ENCODE peak calls at places on chromosomes 13 and 19, in nine cellular contexts. One of them, this sample, is unnamed.

GRCh38 chr13:42113478-42113877 is 65.0 kb downstream of the DGKH start:
- DNase-seq in GM13977: no peak
- DNase-seq in neuronal stem cell: no peak
- DNase-seq in Kasumi-1: no peak
- DNase-seq in OCI-LY7: no peak
- DNase-seq in hepatocyte: no peak
- DNase-seq in spleen: no peak
- DNase-seq in activated CD4-positive, alpha-beta T cell treated with anti-CD3 and anti-CD28 coated beads for 1 hour: no peak
- DNase-seq in activated T-helper 9 cell treated with anti-CD3 and anti-CD28 coated beads, Interleukin-2, amount 50 U/mL, for 16 hours: no peak
- DNase-seq in this sample: no peak

GRCh38 chr19:55173717-55174409 is 6.2 kb downstream of the SYT5 start:
- DNase-seq in Kasumi-1: no peak
- DNase-seq in activated CD4-positive, alpha-beta T cell treated with anti-CD3 and anti-CD28 coated beads for 1 hour: no peak
- DNase-seq in hepatocyte: peak
- DNase-seq in spleen: peak
- DNase-seq in activated T-helper 9 cell treated with anti-CD3 and anti-CD28 coated beads, Interleukin-2, amount 50 U/mL, for 16 hours: no peak
- DNase-seq in GM13977: peak
- DNase-seq in neuronal stem cell: peak
- DNase-seq in OCI-LY7: peak
- DNase-seq in this sample: peak

GRCh38 chr19:872266-872951 is 12.9 kb downstream of the CFD start:
- DNase-seq in spleen: peak
- DNase-seq in OCI-LY7: peak
- DNase-seq in hepatocyte: peak
- DNase-seq in GM13977: peak
- DNase-seq in Kasumi-1: no peak
- DNase-seq in neuronal stem cell: no peak
- DNase-seq in activated CD4-positive, alpha-beta T cell treated with anti-CD3 and anti-CD28 coated beads for 1 hour: peak
- DNase-seq in activated T-helper 9 cell treated with anti-CD3 and anti-CD28 coated beads, Interleukin-2, amount 50 U/mL, for 16 hours: peak
- DNase-seq in this sample: peak

GRCh38 chr19:31127132-31127967 is 221.9 kb downstream of the TSHZ3 start:
- DNase-seq in neuronal stem cell: no peak
- DNase-seq in spleen: no peak
- DNase-seq in activated T-helper 9 cell treated with anti-CD3 and anti-CD28 coated beads, Interleukin-2, amount 50 U/mL, for 16 hours: no peak
- DNase-seq in Kasumi-1: no peak
- DNase-seq in GM13977: no peak
- DNase-seq in hepatocyte: peak
- DNase-seq in activated CD4-positive, alpha-beta T cell treated with anti-CD3 and anti-CD28 coated beads for 1 hour: no peak
- DNase-seq in OCI-LY7: no peak
- DNase-seq in this sample: no peak

GRCh38 chr19:35717665-35718344 is at the start of gene KMT2B:
- DNase-seq in Kasumi-1: no peak
- DNase-seq in GM13977: peak
- DNase-seq in spleen: no peak
- DNase-seq in hepatocyte: peak
- DNase-seq in OCI-LY7: no peak
- DNase-seq in activated CD4-positive, alpha-beta T cell treated with anti-CD3 and anti-CD28 coated beads for 1 hour: no peak
- DNase-seq in neuronal stem cell: no peak
- DNase-seq in activated T-helper 9 cell treated with anti-CD3 and anti-CD28 coated beads, Interleukin-2, amount 50 U/mL, for 16 hours: no peak
- DNase-seq in this sample: no peak

GRCh38 chr19:35858311-35858710 is 1.6 kb downstream of the KIRREL2 start:
- DNase-seq in neuronal stem cell: no peak
- DNase-seq in spleen: no peak
- DNase-seq in activated T-helper 9 cell treated with anti-CD3 and anti-CD28 coated beads, Interleukin-2, amount 50 U/mL, for 16 hours: no peak
- DNase-seq in GM13977: no peak
- DNase-seq in hepatocyte: peak
- DNase-seq in activated CD4-positive, alpha-beta T cell treated with anti-CD3 and anti-CD28 coated beads for 1 hour: no peak
- DNase-seq in OCI-LY7: no peak
- DNase-seq in Kasumi-1: no peak
- DNase-seq in this sample: no peak

GRCh38 chr19:4851551-4852290 is 15.7 kb downstream of the PLIN3 start:
- DNase-seq in OCI-LY7: peak
- DNase-seq in activated T-helper 9 cell treated with anti-CD3 and anti-CD28 coated beads, Interleukin-2, amount 50 U/mL, for 16 hours: peak
- DNase-seq in hepatocyte: peak
- DNase-seq in spleen: peak
- DNase-seq in Kasumi-1: peak
- DNase-seq in GM13977: peak
- DNase-seq in neuronal stem cell: peak
- DNase-seq in activated CD4-positive, alpha-beta T cell treated with anti-CD3 and anti-CD28 coated beads for 1 hour: peak
- DNase-seq in this sample: peak

GRCh38 chr19:50022823-50023222 is 2.3 kb downstream of the VRK3 start:
- DNase-seq in spleen: no peak
- DNase-seq in neuronal stem cell: no peak
- DNase-seq in Kasumi-1: no peak
- DNase-seq in activated T-helper 9 cell treated with anti-CD3 and anti-CD28 coated beads, Interleukin-2, amount 50 U/mL, for 16 hours: no peak
- DNase-seq in GM13977: no peak
- DNase-seq in hepatocyte: peak
- DNase-seq in OCI-LY7: no peak
- DNase-seq in activated CD4-positive, alpha-beta T cell treated with anti-CD3 and anti-CD28 coated beads for 1 hour: no peak
- DNase-seq in this sample: no peak

GRCh38 chr19:6811906-6812305 is 39.4 kb downstream of the VAV1 start:
- DNase-seq in Kasumi-1: peak
- DNase-seq in activated CD4-positive, alpha-beta T cell treated with anti-CD3 and anti-CD28 coated beads for 1 hour: no peak
- DNase-seq in spleen: no peak
- DNase-seq in activated T-helper 9 cell treated with anti-CD3 and anti-CD28 coated beads, Interleukin-2, amount 50 U/mL, for 16 hours: no peak
- DNase-seq in neuronal stem cell: no peak
- DNase-seq in hepatocyte: peak
- DNase-seq in OCI-LY7: peak
- DNase-seq in GM13977: no peak
- DNase-seq in this sample: peak

GRCh38 chr19:518292-519231 is 11.3 kb downstream of the TPGS1 start:
- DNase-seq in neuronal stem cell: peak
- DNase-seq in hepatocyte: peak
- DNase-seq in spleen: peak
- DNase-seq in OCI-LY7: no peak
- DNase-seq in activated T-helper 9 cell treated with anti-CD3 and anti-CD28 coated beads, Interleukin-2, amount 50 U/mL, for 16 hours: peak
- DNase-seq in GM13977: peak
- DNase-seq in activated CD4-positive, alpha-beta T cell treated with anti-CD3 and anti-CD28 coated beads for 1 hour: peak
- DNase-seq in Kasumi-1: no peak
- DNase-seq in this sample: no peak

This sample was measured in MV-4-11.